ENCODE peak calls at places on chromosome 6, in seven cellular contexts. One of them, this sample, is unnamed.

GRCh38 chr6:82183642-82184282 is 63.8 kb downstream of the IBTK start:
- DNase-seq in heart left ventricle: no peak
- DNase-seq in NB4: no peak
- DNase-seq in body of pancreas: no peak
- DNase-seq in Peyer's patch: no peak
- DNase-seq in IMR-90: no peak
- DNase-seq in A549: no peak
- DNase-seq in this sample: no peak

GRCh38 chr6:112100561-112100960 is 13.2 kb downstream of the FAM229B start:
- DNase-seq in heart left ventricle: no peak
- DNase-seq in NB4: no peak
- DNase-seq in body of pancreas: no peak
- DNase-seq in Peyer's patch: no peak
- DNase-seq in IMR-90: no peak
- DNase-seq in A549: no peak
- DNase-seq in this sample: no peak

GRCh38 chr6:119390276-119390793 is 40.8 kb upstream of the MAN1A1 start:
- DNase-seq in heart left ventricle: no peak
- DNase-seq in NB4: no peak
- DNase-seq in body of pancreas: no peak
- DNase-seq in Peyer's patch: no peak
- DNase-seq in IMR-90: no peak
- DNase-seq in A549: no peak
- DNase-seq in this sample: no peak

GRCh38 chr6:160174681-160175080 is 53.1 kb downstream of the SLC22A1 start:
- DNase-seq in heart left ventricle: no peak
- DNase-seq in NB4: no peak
- DNase-seq in body of pancreas: no peak
- DNase-seq in Peyer's patch: no peak
- DNase-seq in IMR-90: no peak
- DNase-seq in A549: no peak
- DNase-seq in this sample: no peak

GRCh38 chr6:13924146-13924948 is 405 bp upstream of the RNF182 start:
- DNase-seq in heart left ventricle: peak; percentile 68
- DNase-seq in NB4: peak; percentile 88
- DNase-seq in body of pancreas: peak; percentile 19
- DNase-seq in Peyer's patch: peak; percentile 61
- DNase-seq in IMR-90: peak; percentile 36
- DNase-seq in A549: peak; percentile 43
- DNase-seq in this sample: peak; percentile 37

GRCh38 chr6:4355241-4355640 is 219.9 kb upstream of the ECI2 start:
- DNase-seq in heart left ventricle: no peak
- DNase-seq in NB4: no peak
- DNase-seq in body of pancreas: no peak
- DNase-seq in Peyer's patch: no peak
- DNase-seq in IMR-90: peak; percentile 95
- DNase-seq in A549: peak; percentile 65
- DNase-seq in this sample: peak; percentile 18

GRCh38 chr6:128230267-128230989 is 290.0 kb downstream of the PTPRK start:
- DNase-seq in heart left ventricle: no peak
- DNase-seq in NB4: no peak
- DNase-seq in body of pancreas: peak; percentile 15
- DNase-seq in Peyer's patch: no peak
- DNase-seq in IMR-90: no peak
- DNase-seq in A549: no peak
- DNase-seq in this sample: no peak

GRCh38 chr6:43972179-43972914 is 154.9 kb downstream of the MRPL14 start:
- DNase-seq in heart left ventricle: no peak
- DNase-seq in NB4: no peak
- DNase-seq in body of pancreas: peak; percentile 55
- DNase-seq in Peyer's patch: peak; percentile 40
- DNase-seq in IMR-90: no peak
- DNase-seq in A549: no peak
- DNase-seq in this sample: peak; percentile 23

GRCh38 chr6:32191696-32192607 is 491 bp downstream of the GPSM3 start:
- DNase-seq in heart left ventricle: peak; percentile 66
- DNase-seq in NB4: no peak
- DNase-seq in body of pancreas: peak; percentile 10
- DNase-seq in Peyer's patch: no peak
- DNase-seq in IMR-90: no peak
- DNase-seq in A549: no peak
- DNase-seq in this sample: no peak

GRCh38 chr6:32189742-32190053 is 304 bp downstream of the PBX2 start:
- DNase-seq in heart left ventricle: no peak
- DNase-seq in NB4: no peak
- DNase-seq in body of pancreas: no peak
- DNase-seq in Peyer's patch: no peak
- DNase-seq in IMR-90: no peak
- DNase-seq in A549: no peak
- DNase-seq in this sample: no peak

GRCh38 chr6:32190946-32191677 is 1.1 kb upstream of the PBX2 start:
- DNase-seq in heart left ventricle: peak; percentile 54
- DNase-seq in NB4: no peak
- DNase-seq in body of pancreas: no peak
- DNase-seq in Peyer's patch: no peak
- DNase-seq in IMR-90: no peak
- DNase-seq in A549: no peak
- DNase-seq in this sample: no peak

GRCh38 chr6:32189082-32189741 is 790 bp downstream of the PBX2 start:
- DNase-seq in heart left ventricle: no peak
- DNase-seq in NB4: no peak
- DNase-seq in body of pancreas: no peak
- DNase-seq in Peyer's patch: no peak
- DNase-seq in IMR-90: no peak
- DNase-seq in A549: no peak
- DNase-seq in this sample: no peak

DNA sequence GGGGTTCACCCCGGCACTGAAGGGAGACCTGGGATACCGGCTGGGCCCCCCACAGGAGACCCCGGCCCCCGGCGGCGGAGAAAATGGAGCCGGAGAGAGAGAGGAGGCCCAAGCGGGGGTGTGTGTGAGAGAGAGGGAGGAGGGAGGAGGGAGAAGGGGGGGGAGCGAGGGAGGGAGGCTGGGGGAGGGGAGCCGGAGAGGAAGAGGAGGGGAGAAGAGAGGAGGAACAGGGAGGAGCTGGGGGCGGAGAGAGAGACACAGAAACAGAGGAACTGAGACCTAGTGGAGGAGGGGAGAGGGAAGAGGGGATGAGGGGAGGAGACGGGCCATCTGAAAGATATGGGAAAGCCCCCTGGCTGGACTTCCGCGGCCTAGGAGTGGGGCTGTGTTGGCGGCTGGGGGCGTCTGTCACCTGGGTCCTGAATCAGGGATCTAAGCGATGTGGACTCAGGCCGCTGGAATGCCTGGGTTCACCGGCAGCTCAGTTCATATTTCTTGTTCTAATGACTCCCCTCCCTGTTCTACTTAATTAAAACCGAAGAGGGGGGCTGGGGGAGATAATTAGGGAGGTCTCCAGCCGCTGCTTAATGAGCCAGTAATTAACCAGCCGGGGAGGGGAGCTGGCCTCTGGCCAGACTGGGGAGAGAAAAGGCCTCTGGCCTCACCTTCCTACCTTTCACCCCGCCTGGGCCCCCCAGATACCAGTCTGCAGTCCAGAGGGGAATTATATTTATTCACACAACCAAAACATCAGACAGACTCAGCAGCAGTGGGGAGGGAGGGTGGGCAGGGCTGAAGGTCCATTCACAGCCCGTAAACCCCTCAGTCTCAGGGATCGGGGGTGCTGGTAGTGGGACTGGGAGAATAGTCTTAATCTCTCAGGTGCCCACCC is at the start of gene PBX2:
- DNase-seq in heart left ventricle: peak; percentile 91
- DNase-seq in NB4: peak; percentile 97
- DNase-seq in body of pancreas: peak; percentile 89
- DNase-seq in Peyer's patch: peak; percentile 90
- DNase-seq in IMR-90: peak; percentile 89
- DNase-seq in A549: peak; percentile 53
- DNase-seq in this sample: peak; percentile 89
- TF ChIP-seq POLR2A in heart left ventricle: no peak
- TF ChIP-seq POLR2A in NB4: peak; percentile 23
- TF ChIP-seq POLR2A in body of pancreas: no peak
- TF ChIP-seq POLR2A in Peyer's patch: peak; percentile 78
- TF ChIP-seq POLR2A in IMR-90: peak; percentile 23
- TF ChIP-seq POLR2A in A549: peak; percentile 26
- TF ChIP-seq POLR2A in this sample: no peak

GRCh38 chr6:32107447-32107846 is 1.7 kb downstream of the TNXB start:
- DNase-seq in heart left ventricle: no peak
- DNase-seq in NB4: no peak
- DNase-seq in body of pancreas: no peak
- DNase-seq in Peyer's patch: no peak
- DNase-seq in IMR-90: no peak
- DNase-seq in A549: no peak
- DNase-seq in this sample: no peak

GRCh38 chr6:32108094-32108627 is 977 bp downstream of the TNXB start:
- DNase-seq in heart left ventricle: peak; percentile 78
- DNase-seq in NB4: no peak
- DNase-seq in body of pancreas: peak; percentile 56
- DNase-seq in Peyer's patch: peak; percentile 70
- DNase-seq in IMR-90: peak; percentile 21
- DNase-seq in A549: no peak
- DNase-seq in this sample: peak; percentile 56

GRCh38 chr6:32109114-32109764 is at the start of gene TNXB:
- DNase-seq in heart left ventricle: no peak
- DNase-seq in NB4: peak; percentile 37
- DNase-seq in body of pancreas: no peak
- DNase-seq in Peyer's patch: no peak
- DNase-seq in IMR-90: no peak
- DNase-seq in A549: no peak
- DNase-seq in this sample: no peak

GRCh38 chr6:32109765-32110160 is 625 bp upstream of the TNXB start:
- DNase-seq in heart left ventricle: no peak
- DNase-seq in NB4: no peak
- DNase-seq in body of pancreas: no peak
- DNase-seq in Peyer's patch: no peak
- DNase-seq in IMR-90: no peak
- DNase-seq in A549: no peak
- DNase-seq in this sample: no peak

DNA sequence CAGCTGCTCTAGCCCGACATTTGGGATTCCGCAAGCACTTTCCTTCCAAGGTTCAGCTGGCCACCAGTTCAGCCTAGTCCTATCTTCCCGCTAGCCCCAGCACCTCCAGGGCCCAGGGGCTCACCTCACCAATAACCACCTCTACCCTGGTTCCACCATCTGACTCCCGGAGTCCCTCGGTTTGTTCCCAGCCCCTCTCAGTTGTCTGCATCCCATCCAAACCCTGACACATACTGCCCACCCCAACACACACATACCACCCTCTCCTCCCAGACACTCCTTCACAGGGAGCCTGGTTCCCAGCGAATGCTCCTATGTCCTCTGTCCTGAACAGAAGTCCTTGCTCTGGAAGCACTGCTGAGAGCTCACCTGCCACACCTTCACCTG is 418 bp downstream of the TNXB start:
- DNase-seq in heart left ventricle: no peak
- DNase-seq in NB4: no peak
- DNase-seq in body of pancreas: no peak
- DNase-seq in Peyer's patch: no peak
- DNase-seq in IMR-90: no peak
- DNase-seq in A549: no peak
- DNase-seq in this sample: no peak
- H3K4me3 ChIP-seq in heart left ventricle: peak overlapping the region; percentile 62
- H3K4me3 ChIP-seq in NB4: no peak overlapping the region
- H3K4me3 ChIP-seq in body of pancreas: no peak overlapping the region
- H3K4me3 ChIP-seq in Peyer's patch: peak overlapping the region; percentile 41
- H3K4me3 ChIP-seq in IMR-90: no peak overlapping the region
- H3K4me3 ChIP-seq in A549: no peak overlapping the region
- H3K4me3 ChIP-seq in this sample: peak overlapping the region; percentile 36

DNA sequence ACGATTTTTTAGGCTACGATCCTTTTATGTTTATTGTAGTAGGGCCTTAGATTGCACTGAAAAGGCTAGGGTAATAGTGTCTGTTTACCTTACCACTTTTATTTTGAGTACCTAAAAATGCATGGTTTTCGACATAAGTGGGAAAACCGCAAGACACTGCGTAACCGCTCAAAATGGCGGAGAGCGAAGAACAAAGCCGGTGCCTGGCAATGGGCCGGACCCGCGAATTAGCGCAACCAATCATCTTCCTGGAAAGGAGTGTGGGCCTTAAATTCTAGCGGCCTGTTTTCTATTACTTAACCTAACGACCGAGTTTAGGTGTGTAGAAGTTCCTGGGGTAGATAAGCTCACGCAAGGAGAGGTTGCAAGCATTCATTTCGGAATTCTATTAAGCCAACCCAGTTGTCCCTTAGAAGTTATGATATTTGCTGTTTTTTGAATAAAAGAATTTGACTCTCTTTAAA is 118.0 kb downstream of the HFE start:
- DNase-seq in heart left ventricle: peak; percentile 89
- DNase-seq in NB4: peak; percentile 93
- DNase-seq in body of pancreas: peak; percentile 64
- DNase-seq in Peyer's patch: peak; percentile 76
- DNase-seq in IMR-90: peak; percentile 91
- DNase-seq in A549: peak; percentile 55
- DNase-seq in this sample: peak; percentile 77
- TF ChIP-seq POLR2A in heart left ventricle: no peak
- TF ChIP-seq POLR2A in NB4: peak; percentile 23
- TF ChIP-seq POLR2A in body of pancreas: no peak
- TF ChIP-seq POLR2A in Peyer's patch: peak; percentile 20
- TF ChIP-seq POLR2A in IMR-90: no peak
- TF ChIP-seq POLR2A in A549: peak; percentile 45
- TF ChIP-seq POLR2A in this sample: no peak

DNA sequence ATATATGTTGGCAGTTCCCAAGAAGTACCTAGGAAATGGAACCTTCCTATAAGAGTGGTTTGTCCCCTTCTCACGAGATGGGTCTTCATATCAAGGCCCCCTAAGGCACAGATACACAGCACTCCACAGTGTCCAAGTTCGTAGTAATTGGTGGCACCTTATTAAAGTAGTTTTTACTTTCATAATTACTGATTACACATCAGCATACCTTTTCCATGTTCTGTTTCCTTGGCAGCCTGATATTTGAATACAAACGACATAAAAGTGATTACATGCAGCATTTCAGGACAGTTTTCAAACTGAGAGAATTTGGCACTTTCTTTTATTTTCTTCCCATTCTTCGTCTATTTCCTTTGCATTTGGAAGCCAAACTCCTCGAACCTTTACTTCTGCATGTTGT is 139.6 kb downstream of the MTHFD1L start:
- DNase-seq in heart left ventricle: no peak
- DNase-seq in NB4: no peak
- DNase-seq in body of pancreas: no peak
- DNase-seq in Peyer's patch: no peak
- DNase-seq in IMR-90: no peak
- DNase-seq in A549: no peak
- DNase-seq in this sample: no peak
- H3K4me3 ChIP-seq in heart left ventricle: no peak overlapping the region
- H3K4me3 ChIP-seq in NB4: no peak overlapping the region
- H3K4me3 ChIP-seq in body of pancreas: no peak overlapping the region
- H3K4me3 ChIP-seq in Peyer's patch: no peak overlapping the region
- H3K4me3 ChIP-seq in IMR-90: no peak overlapping the region
- H3K4me3 ChIP-seq in A549: no peak overlapping the region
- H3K4me3 ChIP-seq in this sample: no peak overlapping the region